ENCODE peak calls at places on chromosome 10, in eight cellular contexts. W, X, G, R, J, A, O and Y are unnamed samples.

GRCh38 chr10:78464856-78465221 is 431.2 kb downstream of the RPS24 start:
- DNase-seq in W (no peak), X (no peak), G (no peak), R (no peak), J (no peak), A (no peak), O (no peak), Y (no peak)

GRCh38 chr10:25820496-25821415 is 113.3 kb upstream of the MYO3A start:
- DNase-seq in W (peak; percentile 4), X (no peak), G (no peak), R (no peak), J (no peak), A (no peak), O (no peak), Y (no peak)

GRCh38 chr10:120684211-120684610 is 167.0 kb upstream of the WDR11 start:
- DNase-seq in W (no peak), X (no peak), G (no peak), R (no peak), J (no peak), A (no peak), O (no peak), Y (no peak)

GRCh38 chr10:120403109-120403508 is 53.9 kb upstream of the PLPP4 start:
- DNase-seq in W (no peak), X (no peak), G (no peak), R (no peak), J (no peak), A (no peak), O (no peak), Y (no peak)

GRCh38 chr10:113746188-113746950 is 5.1 kb upstream of the PLEKHS1 start:
- DNase-seq in W (no peak), X (no peak), G (no peak), R (no peak), J (peak; percentile 98), A (no peak), O (no peak), Y (peak; percentile 27)

GRCh38 chr10:127184582-127184981 is 11.8 kb downstream of the INSYN2A start:
- DNase-seq in W (no peak), X (no peak), G (no peak), R (no peak), J (no peak), A (no peak), O (no peak), Y (no peak)

GRCh38 chr10:117360994-117361667 is 14.1 kb downstream of the PDZD8 start:
- DNase-seq in W (no peak), X (no peak), G (no peak), R (no peak), J (peak; percentile 76), A (peak; percentile 31), O (peak; percentile 64), Y (peak; percentile 61)

GRCh38 chr10:109920011-109920410 is 3.3 kb downstream of the XPNPEP1 start:
- DNase-seq in W (no peak), X (no peak), G (no peak), R (no peak), J (peak; percentile 20), A (no peak), O (no peak), Y (no peak)

GRCh38 chr10:74738985-74739567 is 87.3 kb upstream of the KAT6B start:
- DNase-seq in W (peak; percentile 13), X (no peak), G (no peak), R (no peak), J (peak; percentile 29), A (peak; percentile 21), O (no peak), Y (peak; percentile 10)

GRCh38 chr10:17141504-17142229 is 12.1 kb upstream of the CUBN start:
- DNase-seq in W (no peak), X (no peak), G (no peak), R (no peak), J (no peak), A (no peak), O (no peak), Y (no peak)

GRCh38 chr10:128064615-128065580 is 61.3 kb downstream of the MKI67 start:
- DNase-seq in W (peak; percentile 88), X (peak; percentile 79), G (peak; percentile 26), R (no peak), J (peak; percentile 14), A (peak; percentile 65), O (peak; percentile 66), Y (peak; percentile 57)

GRCh38 chr10:119061926-119062325 is 18.7 kb downstream of the EIF3A start:
- DNase-seq in W (no peak), X (no peak), G (no peak), R (no peak), J (no peak), A (no peak), O (no peak), Y (no peak)

GRCh38 chr10:119235381-119235780 is 28.0 kb downstream of the GRK5 start:
- DNase-seq in W (peak; percentile 63), X (no peak), G (no peak), R (no peak), J (no peak), A (peak; percentile 38), O (peak; percentile 48), Y (no peak)

GRCh38 chr10:46516660-46517416 is 39.6 kb downstream of the GPRIN2 start:
- DNase-seq in W (no peak), X (no peak), G (no peak), R (no peak), J (no peak), A (peak; percentile 81), O (peak; percentile 74), Y (peak; percentile 83)

GRCh38 chr10:20958225-20958624 is 61.1 kb upstream of the NEBL start:
- DNase-seq in W (no peak), X (no peak), G (no peak), R (no peak), J (no peak), A (no peak), O (no peak), Y (no peak)

GRCh38 chr10:94092848-94093247 is 99.1 kb downstream of the PLCE1 start:
- DNase-seq in W (no peak), X (no peak), G (no peak), R (no peak), J (no peak), A (peak; percentile 71), O (peak; percentile 32), Y (peak; percentile 37)

GRCh38 chr10:102602272-102603045 is 41.8 kb upstream of the TRIM8 start:
- DNase-seq in W (no peak), X (peak; percentile 55), G (no peak), R (no peak), J (no peak), A (peak; percentile 51), O (no peak), Y (no peak)

GRCh38 chr10:82826132-82826531 is 951.1 kb downstream of the NRG3 start:
- DNase-seq in W (no peak), X (no peak), G (no peak), R (no peak), J (no peak), A (peak; percentile 1), O (no peak), Y (no peak)

GRCh38 chr10:35336921-35337741 is 822 bp downstream of the CCNY start:
- DNase-seq in W (peak; percentile 31), X (no peak), G (no peak), R (no peak), J (peak; percentile 22), A (no peak), O (peak; percentile 22), Y (no peak)